ENCODE peak calls at places on chromosome 2, in nine cellular contexts. B is activated T-helper 1 cell treated with anti-CD3 and anti-CD28 coated beads, Interleukin-2, amount 50 U/mL, for 16 hours; H is kidney glomerular epithelial cell; P is stomach; M is NCI-H2081 treated with DMSO at 0.1 percent for 48 hours; R is GM19239; C is KG1; T is stimulated activated CD8-positive, alpha-beta memory T cell treated with anti-CD3 and anti-CD28 coated beads, Interleukin-7, amount 100 ng/mL, for 1 hour; W is upper lobe of right lung. F is an unnamed sample.
A peak's percentile ranks its signal among the peaks of the same experiment; 100 is the strongest.

GRCh38 chr2:238693337-238694093 is 154.4 kb upstream of the TWIST2 start:
- DNase-seq in B (no peak), H (no peak), P (no peak), M (no peak), R (no peak), C (no peak), T (no peak), W (no peak), F (no peak)

GRCh38 chr2:29255006-29255405 is 139.8 kb downstream of the CLIP4 start:
- DNase-seq in B (no peak), H (no peak), P (no peak), M (no peak), R (no peak), C (no peak), T (no peak), W (no peak), F (no peak)

GRCh38 chr2:218564056-218564455 is 4.1 kb downstream of the USP37 start:
- DNase-seq in B (no peak), H (no peak), P (no peak), M (no peak), R (no peak), C (no peak), T (no peak), W (no peak), F (no peak)

GRCh38 chr2:137741963-137742362 is 222.3 kb upstream of the HNMT start:
- DNase-seq in B (no peak), H (no peak), P (no peak), M (no peak), R (no peak), C (no peak), T (no peak), W (no peak), F (no peak)

GRCh38 chr2:144137705-144138428 is 382.1 kb downstream of the ZEB2 start:
- DNase-seq in B (no peak), H (no peak), P (no peak), M (no peak), R (no peak), C (no peak), T (no peak), W (no peak), F (no peak)

GRCh38 chr2:74537140-74537539 is 7.4 kb downstream of the HTRA2 start:
- DNase-seq in B (no peak), H (no peak), P (no peak), M (no peak), R (no peak), C (no peak), T (no peak), W (peak; percentile 20), F (no peak)

GRCh38 chr2:95034221-95034620 is 8.7 kb downstream of the MAL start:
- DNase-seq in B (no peak), H (no peak), P (no peak), M (no peak), R (no peak), C (no peak), T (no peak), W (no peak), F (no peak)

GRCh38 chr2:17830053-17831034 is 14.1 kb downstream of the MSGN1 start:
- DNase-seq in B (no peak), H (peak; percentile 70), P (peak; percentile 58), M (no peak), R (no peak), C (no peak), T (no peak), W (peak; percentile 83), F (no peak)

GRCh38 chr2:41647468-41648042 is 400.3 kb upstream of the PKDCC start:
- DNase-seq in B (no peak), H (no peak), P (no peak), M (no peak), R (no peak), C (no peak), T (no peak), W (no peak), F (peak; percentile 1)

GRCh38 chr2:18262601-18263000 is 297.9 kb downstream of the RDH14 start:
- DNase-seq in B (no peak), H (no peak), P (no peak), M (no peak), R (no peak), C (no peak), T (no peak), W (no peak), F (no peak)

GRCh38 chr2:15889800-15890498 is 50.4 kb upstream of the MYCN start:
- DNase-seq in B (no peak), H (no peak), P (no peak), M (no peak), R (no peak), C (no peak), T (no peak), W (no peak), F (peak; percentile 37)

GRCh38 chr2:42054657-42055430 is 7.0 kb downstream of the PKDCC start:
- DNase-seq in B (no peak), H (no peak), P (peak; percentile 39), M (no peak), R (no peak), C (no peak), T (no peak), W (no peak), F (no peak)